ENCODE peak calls at places on chromosomes 1 and 21, in five cellular contexts. Z, K, X, P and R are unnamed samples.

GRCh38 chr1:226662704-226663326 is 76.3 kb downstream of the ITPKB start:
- DNase-seq in Z (peak), K (peak), X (peak), P (peak), R (peak)

GRCh38 chr1:155527672-155528071 is 34.9 kb downstream of the ASH1L start:
- DNase-seq in Z (no peak), K (no peak), X (no peak), P (no peak), R (no peak)

GRCh38 chr1:22080184-22080583 is 27.7 kb downstream of the CDC42 start:
- DNase-seq in Z (no peak), K (no peak), X (no peak), P (no peak), R (no peak)

GRCh38 chr1:14160766-14161165 is 437.7 kb upstream of the KAZN start:
- DNase-seq in Z (no peak), K (no peak), X (no peak), P (no peak), R (no peak)

GRCh38 chr21:28818663-28819278 is 173.9 kb downstream of the LTN1 start:
- DNase-seq in Z (no peak), K (no peak), X (no peak), P (peak), R (no peak)

GRCh38 chr1:46128336-46128735 is 4.1 kb downstream of the PIK3R3 start:
- DNase-seq in Z (no peak), K (no peak), X (no peak), P (no peak), R (no peak)

GRCh38 chr1:231639819-231640218 is 13.2 kb downstream of the DISC1 start:
- DNase-seq in Z (no peak), K (no peak), X (no peak), P (no peak), R (no peak)

GRCh38 chr21:44971672-44971995 is 31.8 kb downstream of the SLX9 start:
- DNase-seq in Z (no peak), K (no peak), X (no peak), P (no peak), R (no peak)

GRCh38 chr21:40254540-40255455 is 387.6 kb downstream of the PCP4 start:
- DNase-seq in Z (no peak), K (no peak), X (no peak), P (no peak), R (no peak)

GRCh38 chr1:6354659-6355317 is 38.8 kb downstream of the ACOT7 start:
- DNase-seq in Z (no peak), K (no peak), X (no peak), P (no peak), R (no peak)

GRCh38 chr1:203186446-203187305 is at the start of gene CHI3L1:
- DNase-seq in Z (no peak), K (no peak), X (no peak), P (no peak), R (no peak)

GRCh38 chr1:221350091-221350490 is 391.8 kb downstream of the DUSP10 start:
- DNase-seq in Z (no peak), K (no peak), X (no peak), P (no peak), R (no peak)

GRCh38 chr1:192994141-192994540 is 65.0 kb downstream of the UCHL5 start:
- DNase-seq in Z (no peak), K (no peak), X (no peak), P (no peak), R (no peak)

GRCh38 chr1:164061528-164061927 is 497.5 kb upstream of the PBX1 start:
- DNase-seq in Z (no peak), K (no peak), X (no peak), P (no peak), R (no peak)